ENCODE peak calls at places on chromosome 17, in eight cellular contexts. I is heart right ventricle, H is tibial artery, B is GM23248, J is transverse colon, F is IMR-90, G is psoas muscle, E is stomach. O is an unnamed sample.

GRCh38 chr17:19343671-19344151 is 18.8 kb downstream of the B9D1 start:
- DNase-seq in H (peak; percentile 19), J (no peak), E (no peak), I (no peak), G (no peak), F (no peak), B (no peak), O (no peak)

GRCh38 chr17:60163108-60163784 is 13.5 kb downstream of the CA4 start:
- DNase-seq in F (no peak), J (no peak), I (peak; percentile 56), B (no peak), G (no peak), E (no peak), H (no peak), O (no peak)

GRCh38 chr17:77722366-77722765 is 236.1 kb upstream of the TNRC6C start:
- DNase-seq in J (no peak), H (no peak), B (no peak), F (no peak), I (no peak), E (no peak), G (no peak), O (no peak)

GRCh38 chr17:67270411-67270810 is 25.4 kb upstream of the HELZ start:
- DNase-seq in F (no peak), J (no peak), G (no peak), E (no peak), I (no peak), B (no peak), H (no peak), O (no peak)

GRCh38 chr17:50565559-50566350 is 5.2 kb downstream of the CACNA1G start:
- DNase-seq in E (no peak), J (no peak), I (no peak), H (no peak), F (peak; percentile 4), B (peak; percentile 42), G (no peak), O (no peak)

GRCh38 chr17:66399441-66399840 is 97.0 kb downstream of the PRKCA start:
- DNase-seq in F (no peak), H (no peak), I (no peak), J (no peak), E (no peak), G (no peak), B (no peak), O (no peak)

GRCh38 chr17:80195671-80196529 is 24.2 kb downstream of the SGSH start:
- DNase-seq in B (peak; percentile 36), H (no peak), I (no peak), F (no peak), E (no peak), J (no peak), G (peak; percentile 39), O (no peak)

GRCh38 chr17:10803350-10803749 is 549 bp downstream of the TMEM238L start:
- DNase-seq in F (no peak), G (no peak), I (no peak), B (no peak), E (peak; percentile 68), J (no peak), H (no peak), O (no peak)

GRCh38 chr17:61400058-61400785 is 579 bp downstream of the TBX2 start:
- DNase-seq in J (no peak), B (peak; percentile 81), I (no peak), H (no peak), F (peak; percentile 40), G (no peak), E (no peak), O (peak; percentile 62)

GRCh38 chr17:15392326-15392739 is 50.9 kb upstream of the TEKT3 start:
- DNase-seq in G (no peak), H (no peak), J (no peak), F (peak; percentile 96), I (no peak), E (no peak), B (peak; percentile 98), O (peak; percentile 92)

GRCh38 chr17:46194393-46195216 is 1.4 kb upstream of the KANSL1 start:
- DNase-seq in E (no peak), H (no peak), B (peak; percentile 81), I (no peak), G (no peak), J (no peak), F (peak; percentile 59), O (peak; percentile 18)

GRCh38 chr17:81920612-81921530 is 2.9 kb upstream of the SIRT7 start:
- DNase-seq in E (no peak), I (no peak), B (no peak), G (no peak), F (no peak), H (no peak), J (no peak), O (no peak)

GRCh38 chr17:11730747-11731146 is 132.5 kb downstream of the DNAH9 start:
- DNase-seq in B (no peak), J (no peak), I (no peak), G (no peak), H (no peak), E (no peak), F (no peak), O (no peak)

GRCh38 chr17:78568051-78568450 is 9.1 kb downstream of the DNAH17 start:
- DNase-seq in E (no peak), I (no peak), F (no peak), B (peak; percentile 30), J (no peak), H (no peak), G (no peak), O (no peak)

GRCh38 chr17:40198576-40198975 is 20.5 kb upstream of the WIPF2 start:
- DNase-seq in B (no peak), H (no peak), I (no peak), J (no peak), F (no peak), E (no peak), G (no peak), O (no peak)

GRCh38 chr17:1908699-1909309 is 79.0 kb downstream of the RPA1 start:
- DNase-seq in H (peak; percentile 69), B (peak; percentile 85), E (peak; percentile 65), I (peak; percentile 76), G (peak; percentile 37), F (peak; percentile 73), J (peak; percentile 57), O (peak; percentile 38)

GRCh38 chr17:80526116-80526910 is 18.3 kb upstream of the RPTOR start:
- DNase-seq in I (no peak), F (no peak), G (no peak), E (no peak), H (no peak), B (no peak), J (no peak), O (no peak)

GRCh38 chr17:46915596-46915995 is 7.4 kb upstream of the GOSR2 start:
- DNase-seq in J (no peak), I (no peak), E (no peak), F (no peak), G (no peak), H (no peak), B (no peak), O (no peak)

GRCh38 chr17:44084131-44084538 is 13.6 kb downstream of the G6PC3 start:
- DNase-seq in I (no peak), G (no peak), J (no peak), B (peak; percentile 47), E (no peak), F (no peak), H (no peak), O (no peak)

GRCh38 chr17:20941872-20942271 is 100.9 kb downstream of the USP22 start:
- DNase-seq in I (no peak), J (no peak), G (no peak), F (no peak), B (no peak), E (no peak), H (no peak), O (no peak)

GRCh38 chr17:17763136-17763535 is 73.7 kb downstream of the SREBF1 start:
- DNase-seq in I (no peak), H (no peak), B (no peak), G (no peak), J (no peak), F (no peak), E (no peak), O (no peak)

GRCh38 chr17:4849011-4849536 is 15.9 kb downstream of the MINK1 start:
- DNase-seq in B (peak; percentile 79), I (no peak), G (no peak), F (no peak), H (no peak), J (no peak), E (no peak), O (no peak)
- H3K27me3 ChIP-seq in B (no peaks in the 10 kb centered on the region), I (no peaks in the 10 kb centered on the region), G (no peaks in the 10 kb centered on the region), F (no peaks in the 10 kb centered on the region), H (no peaks in the 10 kb centered on the region), J (no peaks in the 10 kb centered on the region), E (no peaks in the 10 kb centered on the region), O (no peaks in the 10 kb centered on the region)

DNA sequence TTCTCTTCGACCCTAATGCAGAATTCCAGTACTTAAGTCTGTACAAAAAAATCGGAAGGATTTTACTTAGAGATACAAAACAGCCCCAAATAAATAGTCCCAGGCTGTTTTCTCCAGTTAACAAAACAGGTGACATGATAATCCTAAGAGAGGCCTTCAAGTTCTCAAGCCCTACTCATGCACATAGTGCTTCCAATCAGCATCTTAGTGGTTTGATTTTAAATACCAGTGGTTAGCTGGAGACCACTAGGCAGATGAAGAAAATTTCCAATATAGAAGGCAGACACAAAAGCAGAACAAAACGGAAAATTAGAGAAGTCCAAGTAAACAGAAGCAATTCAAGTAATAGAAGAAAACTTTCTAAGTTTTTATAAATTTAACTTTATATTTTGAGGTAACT is 5.2 kb upstream of the OR4D2 start:
- DNase-seq in J (no peak), I (no peak), B (no peak), G (no peak), E (no peak), H (no peak), F (no peak), O (no peak)
- H3K27me3 ChIP-seq in J (peaks cover 55% of the 10 kb centered on the region), I (peaks cover 69% of the 10 kb centered on the region), B (peaks cover 34% of the 10 kb centered on the region), G (peaks cover 10% of the 10 kb centered on the region), E (peaks cover 17% of the 10 kb centered on the region), H (no peaks in the 10 kb centered on the region), F (peaks cover 15% of the 10 kb centered on the region), O (peaks cover 36% of the 10 kb centered on the region)

DNA sequence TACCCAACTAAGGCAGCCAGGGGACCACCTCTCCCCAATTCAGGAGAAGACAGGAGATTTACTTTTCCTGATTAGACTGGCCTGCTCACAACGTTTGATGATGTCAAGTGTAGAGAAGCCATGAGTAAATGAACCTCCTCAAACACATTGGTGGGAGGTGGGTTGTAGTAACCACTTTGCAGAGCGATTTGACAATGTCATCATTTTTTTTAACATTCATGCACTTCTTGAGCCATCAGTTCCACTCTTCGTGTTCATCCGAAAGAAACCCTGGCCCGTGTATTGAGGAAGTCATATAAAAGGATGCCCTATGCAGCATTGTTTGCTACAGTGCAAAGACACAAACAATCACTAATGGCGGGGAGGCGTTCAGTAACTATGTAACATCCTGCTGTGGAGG is 5.5 kb upstream of the KRT19 start:
- DNase-seq in F (no peak), H (no peak), E (no peak), G (no peak), J (no peak), I (no peak), B (no peak), O (no peak)
- H3K27me3 ChIP-seq in F (no peaks in the 10 kb centered on the region), H (no peaks in the 10 kb centered on the region), E (peaks cover 18% of the 10 kb centered on the region), G (peaks cover 8% of the 10 kb centered on the region), J (peaks cover 19% of the 10 kb centered on the region), I (peaks cover 84% of the 10 kb centered on the region), B (no peaks in the 10 kb centered on the region), O (no peaks in the 10 kb centered on the region)

DNA sequence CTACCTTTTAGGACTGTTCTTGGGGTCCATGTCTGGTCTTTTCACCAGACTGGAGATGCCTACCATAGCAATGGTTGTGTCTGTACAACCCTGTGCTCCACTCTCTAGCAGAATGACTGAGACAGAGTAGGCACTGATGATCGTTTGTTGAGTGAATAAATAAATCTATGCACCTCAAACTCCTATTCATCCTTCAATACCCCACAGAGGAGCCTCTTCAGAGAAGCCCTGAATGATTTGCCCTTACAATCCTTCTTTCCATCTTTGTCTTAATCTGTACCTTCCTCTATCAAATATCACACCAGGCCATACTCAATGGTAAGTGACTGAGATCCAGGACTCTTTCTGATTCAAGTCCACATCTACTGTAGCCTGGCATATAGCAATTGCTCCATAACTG is 23.3 kb downstream of the PIMREG start:
- DNase-seq in F (no peak), I (no peak), H (no peak), J (no peak), G (no peak), E (no peak), B (no peak), O (no peak)
- H3K27me3 ChIP-seq in F (no peaks in the 10 kb centered on the region), I (no peaks in the 10 kb centered on the region), H (no peaks in the 10 kb centered on the region), J (no peaks in the 10 kb centered on the region), G (no peaks in the 10 kb centered on the region), E (no peaks in the 10 kb centered on the region), B (no peaks in the 10 kb centered on the region), O (no peaks in the 10 kb centered on the region)